ENCODE peak calls at places on chromosome 10, in five cellular contexts. G is hepatocyte, I is heart left ventricle, F is IMR-90, W is spleen. H is an unnamed sample. For H3K9me3, the result is how much of the 10 kb centered on the place peaks cover.

GRCh38 chr10:87524296-87524695 is 19.6 kb downstream of the MINPP1 start:
- DNase-seq in G (no peak), I (no peak), F (no peak), W (no peak), H (no peak)

GRCh38 chr10:21531164-21531563 is 2.9 kb upstream of the MLLT10 start:
- DNase-seq in G (no peak), I (no peak), F (peak), W (no peak), H (no peak)

GRCh38 chr10:110184363-110184762 is 23.0 kb upstream of the MXI1 start:
- DNase-seq in G (no peak), I (no peak), F (no peak), W (no peak), H (no peak)

GRCh38 chr10:61197022-61197421 is 253.0 kb upstream of the RHOBTB1 start:
- DNase-seq in G (peak), I (no peak), F (no peak), W (no peak), H (no peak)

GRCh38 chr10:110421512-110422138 is 76.1 kb upstream of the DUSP5 start:
- DNase-seq in G (no peak), I (no peak), F (no peak), W (no peak), H (no peak)

GRCh38 chr10:84820121-84820520 is 491.7 kb downstream of the CCSER2 start:
- DNase-seq in G (no peak), I (no peak), F (no peak), W (no peak), H (no peak)

GRCh38 chr10:92572362-92573090 is 1.4 kb downstream of the IDE start:
- DNase-seq in G (peak), I (no peak), F (no peak), W (no peak), H (no peak)

GRCh38 chr10:95832216-95833037 is 75.3 kb upstream of the CC2D2B start:
- DNase-seq in G (no peak), I (no peak), F (no peak), W (peak), H (no peak)

GRCh38 chr10:123997486-123998196 is 95.8 kb downstream of the CHST15 start:
- DNase-seq in G (peak), I (no peak), F (peak), W (peak), H (peak)

GRCh38 chr10:106513328-106513727 is 651.2 kb downstream of the SORCS1 start:
- DNase-seq in G (no peak), I (no peak), F (peak), W (no peak), H (no peak)

GRCh38 chr10:111082102-111082975 is 5.5 kb downstream of the ADRA2A start:
- DNase-seq in G (no peak), I (no peak), F (no peak), W (no peak), H (no peak)

GRCh38 chr10:78740976-78741375 is 327.8 kb upstream of the ZMIZ1 start:
- DNase-seq in G (no peak), I (no peak), F (no peak), W (no peak), H (no peak)

GRCh38 chr10:85995791-85996190 is 370.8 kb downstream of the GRID1 start:
- DNase-seq in G (peak), I (no peak), F (peak), W (no peak), H (no peak)

GRCh38 chr10:102375250-102375649 is 20.3 kb upstream of the NFKB2 start:
- DNase-seq in G (no peak), I (no peak), F (no peak), W (no peak), H (no peak)

GRCh38 chr10:22332116-22332692 is 11.3 kb downstream of the BMI1 start:
- DNase-seq in G (no peak), I (no peak), F (no peak), W (no peak), H (no peak)

GRCh38 chr10:78754269-78755074 is 314.3 kb upstream of the ZMIZ1 start:
- DNase-seq in G (peak), I (peak), F (peak), W (peak), H (no peak)

GRCh38 chr10:27319752-27320561 is 79.4 kb upstream of the ACBD5 start:
- DNase-seq in G (peak), I (peak), F (peak), W (peak), H (peak)

GRCh38 chr10:98125940-98126631 is 8.4 kb upstream of the R3HCC1L start:
- DNase-seq in G (no peak), I (no peak), F (no peak), W (no peak), H (no peak)

GRCh38 chr10:47329905-47330304 is 7.7 kb downstream of the GDF2 start:
- DNase-seq in G (no peak), I (no peak), F (no peak), W (no peak), H (no peak)

GRCh38 chr10:115432188-115432819 is 339.1 kb downstream of the ATRNL1 start:
- DNase-seq in G (peak), I (no peak), F (peak), W (no peak), H (no peak)

GRCh38 chr10:6133331-6134098 is 44.7 kb downstream of the RBM17 start:
- DNase-seq in G (no peak), I (no peak), F (no peak), W (peak), H (peak)

GRCh38 chr10:37831495-37832333 is 25.7 kb downstream of the ZNF248 start:
- DNase-seq in G (no peak), I (no peak), F (no peak), W (no peak), H (no peak)
- H3K9me3 ChIP-seq in G (under half), I (half or more), F (under half), W (half or more), H (under half)

DNA sequence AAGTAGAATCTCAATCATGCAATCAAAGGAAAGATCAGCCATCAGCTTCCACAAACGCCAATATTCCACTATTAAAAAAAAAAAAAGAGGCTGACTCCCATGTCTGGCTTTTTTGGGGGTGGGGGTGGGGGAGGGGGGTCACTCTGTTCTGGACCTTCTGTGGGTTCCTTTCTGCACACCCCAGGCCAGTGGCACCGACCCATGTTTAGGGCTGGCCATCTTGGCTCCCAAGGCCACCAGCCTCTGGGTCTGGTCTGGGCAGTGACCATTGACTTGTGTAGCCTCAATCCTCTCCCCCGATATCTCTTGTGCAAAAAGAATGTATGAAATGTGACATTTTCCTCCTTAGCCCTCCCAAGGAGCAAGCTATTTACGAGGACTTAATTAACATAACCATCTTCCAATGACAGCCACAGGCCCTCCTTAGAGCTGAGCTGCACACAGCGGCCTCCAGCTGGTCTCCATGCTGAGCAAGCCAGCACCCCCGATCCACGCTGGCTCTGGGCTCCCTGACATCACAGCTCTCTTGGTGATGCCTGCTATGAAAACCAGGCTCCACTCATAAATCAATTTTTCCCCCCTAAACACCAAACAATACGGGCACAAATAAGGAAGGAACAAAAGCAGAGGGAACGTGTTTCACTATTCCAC is 100.1 kb downstream of the ZRANB1 start:
- DNase-seq in G (no peak), I (no peak), F (no peak), W (no peak), H (no peak)
- H3K9me3 ChIP-seq in G (under half), I (under half), F (under half), W (under half), H (under half)

GRCh38 chr10:48974757-48975156 is 35.1 kb upstream of the LRRC18 start:
- DNase-seq in G (no peak), I (no peak), F (no peak), W (no peak), H (no peak)

GRCh38 chr10:48976208-48976607 is 36.6 kb upstream of the LRRC18 start:
- DNase-seq in G (peak), I (no peak), F (peak), W (no peak), H (no peak)

GRCh38 chr10:48970654-48971053 is 31.0 kb upstream of the LRRC18 start:
- DNase-seq in G (no peak), I (no peak), F (no peak), W (no peak), H (no peak)

GRCh38 chr10:48970046-48970445 is 30.4 kb upstream of the LRRC18 start:
- DNase-seq in G (no peak), I (no peak), F (no peak), W (no peak), H (no peak)

DNA sequence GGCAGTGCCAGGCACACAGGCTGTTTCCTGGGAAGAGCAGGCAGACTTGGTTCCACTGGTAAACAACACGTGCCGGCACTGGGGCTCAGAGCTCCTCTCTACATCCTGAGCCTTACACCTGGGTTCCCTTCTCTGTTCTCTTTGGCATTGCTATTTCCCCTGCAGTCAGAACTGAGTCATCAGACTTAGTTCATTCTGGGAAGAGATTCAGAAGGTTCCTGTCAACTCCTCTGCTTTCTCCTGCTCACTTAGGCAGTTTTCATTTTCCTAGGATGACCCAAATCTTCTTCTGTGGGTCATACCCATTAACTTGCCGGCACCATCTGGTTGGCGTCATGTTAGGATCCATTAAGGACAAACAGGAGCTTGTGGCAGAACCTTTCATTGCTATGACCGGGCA is 33.4 kb upstream of the LRRC18 start:
- DNase-seq in G (no peak), I (no peak), F (peak), W (no peak), H (no peak)
- H3K9me3 ChIP-seq in G (under half), I (under half), F (under half), W (under half), H (under half)

DNA sequence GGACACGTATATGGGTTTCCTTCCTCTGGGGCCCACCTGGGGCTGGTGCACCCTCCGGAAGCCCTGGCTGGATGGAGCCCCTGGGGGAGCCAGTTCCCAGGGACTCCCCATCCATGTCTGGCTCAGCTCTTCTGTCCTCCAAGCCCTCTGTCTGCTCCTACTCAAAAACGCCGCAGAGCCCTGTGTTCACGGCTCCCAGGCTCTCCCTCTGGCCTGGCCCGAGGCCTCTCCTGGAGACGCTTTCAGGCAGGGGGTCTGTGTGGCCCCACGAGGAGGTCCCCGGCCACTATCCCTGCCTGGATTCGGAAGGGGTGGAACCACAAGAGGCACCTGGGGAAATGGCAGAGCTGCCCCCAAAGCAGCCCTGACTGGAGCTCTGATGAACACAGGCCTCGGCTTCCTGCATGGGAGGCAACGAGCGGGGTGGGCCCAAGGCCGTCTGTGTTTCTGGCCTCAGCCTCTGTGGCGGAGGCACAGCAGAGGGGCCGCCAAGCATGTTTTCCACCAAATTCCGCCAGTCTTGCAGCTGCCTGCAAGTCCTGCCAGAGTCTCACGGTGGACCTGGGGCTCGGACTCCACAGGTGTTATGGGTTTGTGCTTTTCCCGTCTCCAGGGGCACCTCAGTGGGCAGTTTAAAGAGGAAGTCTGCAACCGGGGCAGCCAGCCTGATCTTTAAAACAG is 22.6 kb upstream of the INPP5A start:
- DNase-seq in G (no peak), I (no peak), F (no peak), W (peak), H (peak)
- H3K9me3 ChIP-seq in G (under half), I (under half), F (under half), W (under half), H (under half)

GRCh38 chr10:43524434-43525247 is 49.8 kb downstream of the ZNF239 start:
- DNase-seq in G (no peak), I (no peak), F (no peak), W (no peak), H (no peak)
- H3K9me3 ChIP-seq in G (under half), I (half or more), F (under half), W (half or more), H (under half)

GRCh38 chr10:42896735-42897134 is 114.1 kb downstream of the BMS1 start:
- DNase-seq in G (no peak), I (no peak), F (no peak), W (no peak), H (no peak)
- H3K9me3 ChIP-seq in G (under half), I (under half), F (under half), W (under half), H (under half)

DNA sequence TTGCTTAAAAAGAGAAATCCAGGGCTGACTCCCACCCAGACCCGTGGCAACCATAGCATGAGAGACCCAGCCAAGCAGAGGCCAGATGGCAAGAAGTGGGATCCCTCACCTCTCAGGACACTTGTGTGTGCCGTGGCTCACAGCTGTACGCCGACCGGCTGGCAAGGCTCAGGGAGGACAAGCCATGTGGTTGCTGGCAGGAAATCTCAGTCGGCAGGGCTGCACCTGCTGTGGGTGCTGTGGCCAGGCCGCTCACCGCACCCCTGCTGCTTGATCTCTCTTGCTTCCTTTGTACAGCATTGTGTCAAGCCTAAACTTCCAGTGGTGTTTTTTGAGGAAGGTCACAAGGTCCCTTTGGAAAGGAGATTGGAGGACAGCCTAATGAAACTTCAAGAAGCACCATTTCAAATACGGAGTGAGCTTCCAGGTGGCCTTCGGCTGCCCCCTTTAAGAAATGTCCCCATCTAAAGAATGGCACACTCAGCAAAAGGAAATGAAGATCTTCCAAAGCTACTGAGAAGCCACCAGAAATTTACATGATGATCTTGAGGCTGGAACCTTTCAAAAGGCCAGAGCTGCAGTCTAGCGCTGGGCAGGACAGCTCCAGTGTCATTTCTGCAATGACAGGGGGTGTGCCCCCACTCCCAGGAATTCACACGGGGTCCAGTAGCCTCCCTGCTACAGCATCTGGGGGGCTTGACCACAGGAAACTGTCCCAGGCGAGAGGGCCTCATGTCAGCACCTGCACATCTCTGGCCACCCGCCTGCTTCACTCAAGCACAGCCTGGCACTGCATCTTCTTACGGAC is 409.0 kb upstream of the MGMT start:
- DNase-seq in G (no peak), I (no peak), F (no peak), W (peak), H (no peak)
- H3K9me3 ChIP-seq in G (under half), I (under half), F (under half), W (under half), H (under half)

GRCh38 chr10:130403153-130403890 is 267.1 kb downstream of the GLRX3 start:
- DNase-seq in G (no peak), I (no peak), F (no peak), W (no peak), H (no peak)
- H3K9me3 ChIP-seq in G (under half), I (under half), F (under half), W (under half), H (under half)

GRCh38 chr10:114294549-114294948 is 55.5 kb downstream of the VWA2 start:
- DNase-seq in G (no peak), I (no peak), F (no peak), W (no peak), H (no peak)
- H3K9me3 ChIP-seq in G (under half), I (under half), F (under half), W (under half), H (under half)

GRCh38 chr10:18565006-18565405 is 86.4 kb downstream of the NSUN6 start:
- DNase-seq in G (no peak), I (no peak), F (no peak), W (no peak), H (no peak)
- H3K9me3 ChIP-seq in G (under half), I (half or more), F (under half), W (half or more), H (under half)

H was measured in sigmoid colon.